ENCODE peak calls at places on chromosomes 13 and 19, in four cellular contexts. H is H9, V is IMR-90, D is neuronal stem cell. Y is an unnamed sample.
A peak's percentile ranks its signal among the peaks of the same experiment; 100 is the strongest.

GRCh38 chr13:109479991-109480696 is 306.2 kb downstream of the IRS2 start:
- DNase-seq in H (no peak), V (peak; percentile 40), D (no peak), Y (peak; percentile 85)

GRCh38 chr19:4519521-4520277 is 1.4 kb upstream of the PLIN4 start:
- DNase-seq in H (no peak), V (no peak), D (no peak), Y (no peak)

GRCh38 chr19:46495789-46496099 is at the start of gene PNMA8B:
- DNase-seq in H (peak; percentile 96), V (peak; percentile 27), D (peak; percentile 96), Y (no peak)

GRCh38 chr13:28375250-28375930 is 119.5 kb downstream of the FLT1 start:
- DNase-seq in H (no peak), V (no peak), D (no peak), Y (no peak)

GRCh38 chr13:91539458-91540156 is 141.2 kb downstream of the GPC5 start:
- DNase-seq in H (no peak), V (no peak), D (no peak), Y (no peak)

GRCh38 chr19:49217382-49217781 is 59.8 kb downstream of the TRPM4 start:
- DNase-seq in H (no peak), V (peak; percentile 72), D (no peak), Y (no peak)

GRCh38 chr19:13995878-13996765 is 10.0 kb downstream of the RFX1 start:
- DNase-seq in H (no peak), V (no peak), D (no peak), Y (no peak)

GRCh38 chr13:41658057-41658642 is 200.8 kb downstream of the RGCC start:
- DNase-seq in H (no peak), V (peak; percentile 93), D (no peak), Y (no peak)

GRCh38 chr13:81223784-81224501 is 883.0 kb upstream of the SPRY2 start:
- DNase-seq in H (no peak), V (no peak), D (no peak), Y (no peak)

DNA sequence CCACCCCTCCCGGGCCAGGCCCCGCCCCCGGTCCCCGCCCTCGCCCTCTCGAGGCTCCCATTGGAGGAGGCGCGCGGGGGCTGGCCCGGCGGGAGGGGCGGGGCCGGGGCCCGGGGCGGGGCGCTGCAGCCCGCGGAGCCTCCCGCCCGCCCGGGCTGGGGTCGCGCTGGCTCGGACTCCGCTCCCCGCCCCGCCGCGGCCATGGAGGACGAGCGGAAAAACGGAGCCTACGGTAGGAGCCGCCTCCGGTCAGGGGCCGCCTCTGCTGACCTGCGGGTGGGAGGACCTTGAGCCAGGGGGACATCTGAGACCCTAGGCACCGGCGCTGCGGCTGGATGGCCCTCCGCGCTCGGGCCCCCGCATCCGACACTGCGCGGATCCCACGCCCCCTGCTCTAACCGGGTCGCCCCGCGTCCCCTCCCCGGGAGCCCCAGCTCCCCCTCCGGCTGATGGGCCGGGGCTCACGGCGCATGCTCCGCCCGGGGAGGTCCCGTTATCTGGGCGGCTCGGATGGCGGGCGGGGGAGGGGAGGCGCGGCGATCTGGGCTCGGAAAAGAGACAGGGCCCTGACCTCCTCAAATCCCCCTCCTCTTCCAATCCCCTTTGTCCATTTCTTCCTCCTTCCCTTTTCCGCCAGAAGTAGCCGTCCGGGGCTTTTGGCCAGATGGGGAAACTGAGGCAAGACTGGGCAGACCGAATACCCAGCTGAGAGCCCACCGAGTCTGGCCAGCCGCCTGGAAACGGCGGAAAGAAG is 15.4 kb upstream of the AP1M2 start:
- DNase-seq in H (peak; percentile 86), V (peak; percentile 48), D (peak; percentile 81), Y (peak; percentile 85)
- H3K4ac ChIP-seq in H (no peak overlapping the region), V (peak overlapping the region; percentile 99), D (peak overlapping the region; percentile 10), Y (peak overlapping the region; percentile 68)

DNA sequence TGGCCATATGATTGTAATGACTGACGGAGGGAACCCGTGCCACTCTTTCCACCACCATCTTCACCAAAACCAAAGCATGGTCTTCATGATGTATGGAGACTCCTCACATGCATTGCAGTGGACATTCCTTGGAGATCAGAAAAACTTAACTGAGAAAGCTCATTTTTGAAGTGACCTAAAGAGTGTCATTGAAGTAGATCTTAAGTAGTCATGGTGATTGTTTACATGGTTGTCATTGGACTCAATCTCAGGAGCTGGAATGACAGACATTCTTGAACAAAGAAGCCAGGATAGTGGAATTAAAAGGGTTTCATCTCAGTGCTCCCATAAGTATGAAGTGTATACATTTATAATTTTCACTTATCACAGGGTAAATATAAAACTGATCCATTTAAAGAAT is 236.7 kb upstream of the IPO5 start:
- DNase-seq in H (no peak), V (no peak), D (no peak), Y (peak; percentile 40)
- H4K91ac ChIP-seq in H (no peak overlapping the region), V (no peak overlapping the region), D (no peak overlapping the region), Y (no peak overlapping the region)

GRCh38 chr19:2977001-2977685 is at the start of gene TLE6:
- DNase-seq in H (peak; percentile 99), V (peak; percentile 84), D (peak; percentile 93), Y (peak; percentile 97)
- H3K4ac ChIP-seq in H (no peak within 1 kb of the TSS), V (no peak within 1 kb of the TSS), D (no peak within 1 kb of the TSS), Y (no peak within 1 kb of the TSS)

DNA sequence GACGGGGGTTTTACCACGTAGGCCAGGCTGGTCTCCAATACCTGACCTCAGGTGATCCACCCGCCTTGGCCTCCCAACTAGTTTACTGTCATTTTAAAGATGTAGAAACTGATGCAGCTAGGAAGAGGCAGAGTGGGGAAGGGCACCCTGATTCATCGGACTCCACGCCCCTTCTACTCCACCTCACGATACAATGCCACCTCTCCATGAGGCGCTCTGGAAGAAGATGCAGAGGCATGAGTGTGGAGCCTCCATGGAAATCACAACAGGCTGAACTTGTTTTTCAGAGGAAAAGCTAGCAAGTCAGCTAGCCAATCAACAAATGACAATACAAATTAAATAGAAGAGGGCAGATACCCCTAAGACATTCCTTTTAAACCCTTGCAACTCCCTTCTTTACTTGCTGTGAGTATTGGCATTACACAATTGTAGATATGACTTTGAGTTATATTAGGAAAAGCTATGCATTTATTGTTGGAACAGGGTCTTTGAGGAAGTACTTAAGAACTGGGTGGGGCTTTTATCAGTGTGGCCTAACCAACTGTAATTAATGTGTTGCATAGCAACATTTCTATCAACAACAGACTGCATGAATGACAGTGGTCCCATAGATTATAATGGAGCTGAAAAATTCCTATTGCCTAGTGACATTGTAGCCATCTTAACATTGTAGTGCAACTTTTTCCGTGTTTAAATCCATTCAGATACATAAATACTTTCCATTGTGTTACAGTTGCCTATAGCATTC is 17.5 kb downstream of the WDFY2 start:
- DNase-seq in H (no peak), V (no peak), D (no peak), Y (no peak)
- H4K91ac ChIP-seq in H (no peak overlapping the region), V (no peak overlapping the region), D (no peak overlapping the region), Y (no peak overlapping the region)

DNA sequence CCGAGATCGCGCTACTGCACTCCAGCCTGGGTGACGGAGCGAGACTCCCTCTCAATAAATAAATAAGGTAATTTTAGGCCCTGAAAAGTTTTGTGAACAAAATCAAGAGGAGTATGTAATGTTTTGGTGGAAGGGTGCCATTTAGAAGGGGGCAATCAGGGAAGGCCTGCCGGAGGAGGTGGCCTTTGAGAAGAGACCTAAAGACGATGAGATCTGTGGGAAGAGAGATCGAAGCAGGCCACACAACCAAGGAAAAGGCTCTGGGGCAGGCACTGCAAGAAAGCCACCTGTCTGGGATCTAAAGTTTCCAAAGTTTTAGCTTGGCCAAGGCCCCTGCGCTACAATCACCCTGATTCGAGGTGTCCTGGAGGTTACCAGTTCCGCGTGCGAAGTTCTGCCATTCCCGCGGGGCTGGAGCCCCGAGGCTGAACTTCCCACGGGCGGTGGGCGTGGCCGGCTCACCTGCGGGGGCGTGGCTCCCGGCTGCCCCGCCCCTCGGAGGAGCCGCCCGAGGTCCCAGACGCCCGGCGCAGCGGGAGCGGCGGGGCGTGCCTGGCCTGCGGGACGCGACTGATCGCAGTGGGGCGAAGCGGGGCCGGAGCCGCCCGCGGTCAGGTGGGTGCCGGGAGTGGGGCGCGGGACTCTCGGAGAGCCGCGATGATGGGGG is at the start of gene KLC3:
- DNase-seq in H (peak; percentile 68), V (no peak), D (no peak), Y (peak; percentile 66)
- H3K4ac ChIP-seq in H (no peak within 1 kb of the TSS), V (no peak within 1 kb of the TSS), D (no peak within 1 kb of the TSS), Y (no peak within 1 kb of the TSS)

Y was measured in trophoblast cell.